ENCODE peak calls at places on chromosomes 16 and 17, in eight cellular contexts. I is progenitor cell of endocrine pancreas, P is glutamatergic neuron, Q is SK-N-SH, N is neural crest cell, T is right lobe of liver, V is adrenal gland, G is NAMALWA. R is an unnamed sample.

GRCh38 chr16:85816159-85816558 is 16.7 kb downstream of the COX4I1 start:
- DNase-seq in V (no peak), P (no peak), I (no peak), N (no peak), Q (no peak), G (no peak), T (no peak), R (no peak)

GRCh38 chr17:29705352-29705751 is 82.6 kb upstream of the CORO6 start:
- DNase-seq in Q (no peak), I (no peak), N (no peak), G (no peak), P (no peak), V (no peak), T (no peak), R (no peak)

GRCh38 chr16:56606688-56607618 is 1.4 kb upstream of the MT2A start:
- DNase-seq in N (no peak), G (no peak), P (no peak), T (peak; percentile 89), V (peak; percentile 92), I (no peak), Q (no peak), R (no peak)

GRCh38 chr17:49519781-49520180 is 24.7 kb downstream of the NGFR start:
- DNase-seq in I (no peak), N (no peak), V (no peak), Q (peak; percentile 88), P (peak; percentile 43), T (no peak), G (no peak), R (no peak)

GRCh38 chr16:47732806-47733150 is 271.6 kb downstream of the PHKB start:
- DNase-seq in I (no peak), T (no peak), G (no peak), V (no peak), Q (no peak), P (no peak), N (no peak), R (no peak)

GRCh38 chr17:80259642-80260535 is 763 bp upstream of the RNF213 start:
- DNase-seq in T (peak; percentile 86), P (peak; percentile 63), V (peak; percentile 80), I (peak; percentile 69), N (peak; percentile 55), G (peak; percentile 75), Q (peak; percentile 99), R (no peak)

GRCh38 chr17:8955021-8955420 is 10.5 kb downstream of the PIK3R5 start:
- DNase-seq in G (no peak), N (no peak), V (no peak), Q (no peak), T (no peak), P (no peak), I (no peak), R (no peak)

GRCh38 chr17:19940722-19941464 is 36.7 kb downstream of the AKAP10 start:
- DNase-seq in P (no peak), G (no peak), V (no peak), Q (no peak), I (no peak), T (no peak), N (no peak), R (no peak)

GRCh38 chr17:73192219-73192893 is 499 bp upstream of the COG1 start:
- DNase-seq in N (peak; percentile 61), I (peak; percentile 52), V (peak; percentile 53), T (peak; percentile 65), Q (peak; percentile 92), G (peak; percentile 80), P (peak; percentile 76), R (peak; percentile 77)

GRCh38 chr16:28834873-28835863 is 11.0 kb downstream of the TUFM start:
- DNase-seq in G (no peak), N (no peak), Q (no peak), V (no peak), I (no peak), P (no peak), T (no peak), R (no peak)

GRCh38 chr16:3112058-3112880 is at the start of gene ZNF205:
- DNase-seq in V (peak; percentile 82), N (peak; percentile 72), Q (peak; percentile 92), G (no peak), P (peak; percentile 88), T (peak; percentile 76), I (peak; percentile 67), R (peak; percentile 92)

GRCh38 chr16:68985268-68985667 is 120.2 kb upstream of the HAS3 start:
- DNase-seq in P (no peak), T (no peak), V (no peak), Q (no peak), I (no peak), G (no peak), N (no peak), R (no peak)

GRCh38 chr17:67689534-67690177 is 28.1 kb upstream of the NOL11 start:
- DNase-seq in P (peak; percentile 23), G (peak; percentile 82), N (peak; percentile 62), V (peak; percentile 54), Q (peak; percentile 77), T (no peak), I (peak; percentile 23), R (no peak)

GRCh38 chr17:40552806-40553693 is 12.2 kb downstream of the CCR7 start:
- DNase-seq in Q (no peak), G (no peak), N (no peak), P (no peak), T (no peak), V (no peak), I (no peak), R (no peak)

GRCh38 chr16:81499576-81500380 is 55.2 kb downstream of the CMIP start:
- DNase-seq in Q (no peak), N (no peak), P (no peak), T (no peak), I (no peak), V (no peak), G (no peak), R (no peak)

GRCh38 chr17:61504697-61505096 is 52.5 kb downstream of the TBX4 start:
- DNase-seq in P (no peak), V (no peak), Q (no peak), G (no peak), N (no peak), I (no peak), T (no peak), R (no peak)